ENCODE peak calls at places on chromosomes 12 and 14, in eight cellular contexts. One of them, this sample, is unnamed.

GRCh38 chr14:77242752-77243151 is 28.3 kb downstream of the NGB start:
- DNase-seq in omental fat pad: no peak
- DNase-seq in activated naive CD4-positive, alpha-beta T cell treated with Interleukin-2 at 50 U/mL for 16 hours: no peak
- DNase-seq in COLO829: no peak
- DNase-seq in lower lobe of right lung: no peak
- DNase-seq in EL: no peak
- DNase-seq in pancreas: no peak
- DNase-seq in activated gamma-delta T cell: no peak
- DNase-seq in this sample: no peak

GRCh38 chr12:106434521-106434920 is 77.0 kb downstream of the POLR3B start:
- DNase-seq in lower lobe of right lung: no peak
- DNase-seq in COLO829: no peak
- DNase-seq in pancreas: no peak
- DNase-seq in activated gamma-delta T cell: no peak
- DNase-seq in EL: no peak
- DNase-seq in omental fat pad: no peak
- DNase-seq in activated naive CD4-positive, alpha-beta T cell treated with Interleukin-2 at 50 U/mL for 16 hours: no peak
- DNase-seq in this sample: no peak

GRCh38 chr12:100504820-100505219 is 31.2 kb downstream of the NR1H4 start:
- DNase-seq in lower lobe of right lung: no peak
- DNase-seq in pancreas: peak; percentile 39
- DNase-seq in activated gamma-delta T cell: no peak
- DNase-seq in COLO829: no peak
- DNase-seq in omental fat pad: no peak
- DNase-seq in EL: no peak
- DNase-seq in activated naive CD4-positive, alpha-beta T cell treated with Interleukin-2 at 50 U/mL for 16 hours: no peak
- DNase-seq in this sample: no peak

GRCh38 chr12:75446857-75447256 is 33.7 kb upstream of the GLIPR1 start:
- DNase-seq in activated naive CD4-positive, alpha-beta T cell treated with Interleukin-2 at 50 U/mL for 16 hours: no peak
- DNase-seq in lower lobe of right lung: no peak
- DNase-seq in omental fat pad: no peak
- DNase-seq in pancreas: no peak
- DNase-seq in COLO829: no peak
- DNase-seq in EL: peak; percentile 85
- DNase-seq in activated gamma-delta T cell: no peak
- DNase-seq in this sample: no peak

GRCh38 chr14:78197088-78197487 is 26.9 kb downstream of the NRXN3 start:
- DNase-seq in EL: no peak
- DNase-seq in activated naive CD4-positive, alpha-beta T cell treated with Interleukin-2 at 50 U/mL for 16 hours: no peak
- DNase-seq in pancreas: no peak
- DNase-seq in lower lobe of right lung: no peak
- DNase-seq in activated gamma-delta T cell: no peak
- DNase-seq in COLO829: no peak
- DNase-seq in omental fat pad: no peak
- DNase-seq in this sample: no peak

GRCh38 chr14:20712900-20713299 is 24.3 kb downstream of the ANG start:
- DNase-seq in EL: no peak
- DNase-seq in COLO829: no peak
- DNase-seq in omental fat pad: no peak
- DNase-seq in activated naive CD4-positive, alpha-beta T cell treated with Interleukin-2 at 50 U/mL for 16 hours: no peak
- DNase-seq in pancreas: no peak
- DNase-seq in lower lobe of right lung: no peak
- DNase-seq in activated gamma-delta T cell: no peak
- DNase-seq in this sample: no peak

GRCh38 chr14:32509632-32510187 is 180.6 kb downstream of the AKAP6 start:
- DNase-seq in COLO829: peak; percentile 85
- DNase-seq in EL: peak; percentile 95
- DNase-seq in activated naive CD4-positive, alpha-beta T cell treated with Interleukin-2 at 50 U/mL for 16 hours: no peak
- DNase-seq in lower lobe of right lung: no peak
- DNase-seq in activated gamma-delta T cell: no peak
- DNase-seq in pancreas: peak; percentile 25
- DNase-seq in omental fat pad: no peak
- DNase-seq in this sample: no peak

GRCh38 chr12:59452746-59453145 is 143.1 kb upstream of the SLC16A7 start:
- DNase-seq in lower lobe of right lung: no peak
- DNase-seq in COLO829: no peak
- DNase-seq in EL: peak; percentile 56
- DNase-seq in activated gamma-delta T cell: no peak
- DNase-seq in activated naive CD4-positive, alpha-beta T cell treated with Interleukin-2 at 50 U/mL for 16 hours: no peak
- DNase-seq in pancreas: no peak
- DNase-seq in omental fat pad: no peak
- DNase-seq in this sample: no peak

GRCh38 chr14:98008381-98009113 is 1211.4 kb downstream of the VRK1 start:
- DNase-seq in COLO829: no peak
- DNase-seq in activated naive CD4-positive, alpha-beta T cell treated with Interleukin-2 at 50 U/mL for 16 hours: no peak
- DNase-seq in pancreas: no peak
- DNase-seq in lower lobe of right lung: no peak
- DNase-seq in EL: no peak
- DNase-seq in activated gamma-delta T cell: no peak
- DNase-seq in omental fat pad: no peak
- DNase-seq in this sample: no peak

GRCh38 chr12:65106948-65107347 is 14.2 kb downstream of the WIF1 start:
- DNase-seq in activated gamma-delta T cell: no peak
- DNase-seq in activated naive CD4-positive, alpha-beta T cell treated with Interleukin-2 at 50 U/mL for 16 hours: no peak
- DNase-seq in pancreas: no peak
- DNase-seq in EL: no peak
- DNase-seq in COLO829: peak; percentile 30
- DNase-seq in omental fat pad: no peak
- DNase-seq in lower lobe of right lung: no peak
- DNase-seq in this sample: no peak

GRCh38 chr12:122942609-122943008 is 23.7 kb downstream of the ABCB9 start:
- DNase-seq in pancreas: no peak
- DNase-seq in omental fat pad: no peak
- DNase-seq in COLO829: no peak
- DNase-seq in lower lobe of right lung: no peak
- DNase-seq in activated naive CD4-positive, alpha-beta T cell treated with Interleukin-2 at 50 U/mL for 16 hours: no peak
- DNase-seq in activated gamma-delta T cell: no peak
- DNase-seq in EL: no peak
- DNase-seq in this sample: no peak

GRCh38 chr14:94805726-94806288 is 35.9 kb upstream of the GSC start:
- DNase-seq in lower lobe of right lung: no peak
- DNase-seq in omental fat pad: no peak
- DNase-seq in activated naive CD4-positive, alpha-beta T cell treated with Interleukin-2 at 50 U/mL for 16 hours: no peak
- DNase-seq in activated gamma-delta T cell: no peak
- DNase-seq in EL: no peak
- DNase-seq in pancreas: no peak
- DNase-seq in COLO829: no peak
- DNase-seq in this sample: no peak

GRCh38 chr14:20429801-20430669 is 5.9 kb downstream of the KLHL33 start:
- DNase-seq in EL: no peak
- DNase-seq in activated gamma-delta T cell: no peak
- DNase-seq in lower lobe of right lung: no peak
- DNase-seq in COLO829: no peak
- DNase-seq in pancreas: peak; percentile 62
- DNase-seq in omental fat pad: no peak
- DNase-seq in activated naive CD4-positive, alpha-beta T cell treated with Interleukin-2 at 50 U/mL for 16 hours: no peak
- DNase-seq in this sample: peak; percentile 85

GRCh38 chr12:27176765-27177164 is 67.3 kb upstream of the STK38L start:
- DNase-seq in activated gamma-delta T cell: no peak
- DNase-seq in activated naive CD4-positive, alpha-beta T cell treated with Interleukin-2 at 50 U/mL for 16 hours: peak; percentile 40
- DNase-seq in lower lobe of right lung: no peak
- DNase-seq in EL: peak; percentile 54
- DNase-seq in omental fat pad: no peak
- DNase-seq in pancreas: no peak
- DNase-seq in COLO829: no peak
- DNase-seq in this sample: no peak

This sample was measured in spleen.